ENCODE peak calls at places on chromosomes 13 and 19, in nine cellular contexts. K is mesendoderm; S is neural progenitor cell; N is fibroblast of lung; Z is brain microvascular endothelial cell; H is kidney epithelial cell; V is adrenal gland; F is CD8-positive, alpha-beta memory T cell; Y is stomach. B is an unnamed sample. For H3K27me3, the result is how much of the 10 kb centered on the place peaks cover.

GRCh38 chr19:40613669-40614594 is 12.8 kb downstream of the LTBP4 start:
- DNase-seq in N (peak), Y (peak), S (peak), K (peak), V (peak), Z (peak), F (peak), H (no peak), B (peak)

GRCh38 chr19:21483589-21484170 is 21.7 kb upstream of the ZNF429 start:
- DNase-seq in F (peak), Y (peak), N (peak), K (peak), V (peak), H (no peak), Z (no peak), S (peak), B (peak)

GRCh38 chr19:15671237-15671636 is 1.6 kb upstream of the CYP4F12 start:
- DNase-seq in Y (no peak), N (no peak), Z (no peak), F (no peak), H (no peak), V (no peak), K (no peak), S (no peak), B (no peak)

GRCh38 chr19:45404557-45405434 is at the start of gene PPP1R13L:
- DNase-seq in F (peak), K (peak), H (peak), V (peak), Y (peak), N (peak), Z (peak), S (peak), B (peak)

GRCh38 chr19:16429066-16429758 is 42.6 kb downstream of the EPS15L1 start:
- DNase-seq in F (no peak), Y (peak), K (no peak), V (peak), Z (no peak), N (no peak), H (no peak), S (no peak), B (no peak)

GRCh38 chr13:100523437-100523836 is 65.2 kb downstream of the GGACT start:
- DNase-seq in H (no peak), Y (no peak), N (no peak), V (no peak), K (no peak), F (no peak), S (no peak), Z (no peak), B (no peak)

GRCh38 chr19:3687774-3688706 is 12.2 kb downstream of the PIP5K1C start:
- DNase-seq in Y (peak), K (peak), F (peak), S (peak), N (no peak), V (peak), Z (no peak), H (no peak), B (peak)

GRCh38 chr19:1866693-1867358 is 3.4 kb upstream of the KLF16 start:
- DNase-seq in Z (no peak), N (no peak), V (no peak), F (no peak), K (no peak), S (no peak), H (no peak), Y (no peak), B (no peak)

GRCh38 chr19:39167461-39168257 is 29.1 kb upstream of the NCCRP1 start:
- DNase-seq in F (no peak), S (no peak), K (peak), V (no peak), H (no peak), N (no peak), Z (no peak), Y (peak), B (peak)

GRCh38 chr13:112713517-112714253 is 23.8 kb downstream of the ATP11A start:
- DNase-seq in Y (no peak), S (no peak), H (no peak), K (no peak), Z (no peak), N (no peak), V (no peak), F (no peak), B (peak)

GRCh38 chr19:20244356-20244755 is 77.3 kb downstream of the ZNF486 start:
- DNase-seq in Z (no peak), S (no peak), H (no peak), F (peak), N (no peak), K (no peak), Y (no peak), V (no peak), B (no peak)

GRCh38 chr13:40933508-40933907 is 85.6 kb downstream of the ELF1 start:
- DNase-seq in K (no peak), Y (no peak), S (no peak), F (no peak), Z (no peak), H (no peak), V (no peak), N (no peak), B (no peak)

GRCh38 chr19:16025108-16026101 is 50.9 kb upstream of the TPM4 start:
- DNase-seq in F (no peak), N (peak), K (peak), Y (peak), Z (peak), V (peak), H (peak), S (peak), B (peak)

GRCh38 chr19:14073925-14074838 is 1.6 kb downstream of the MISP3 start:
- DNase-seq in Y (peak), V (peak), H (no peak), S (no peak), N (no peak), F (no peak), Z (no peak), K (no peak), B (peak)

GRCh38 chr13:27228131-27228530 is 23.2 kb upstream of the RPL21 start:
- DNase-seq in N (no peak), F (no peak), Y (no peak), V (no peak), Z (no peak), S (no peak), H (no peak), K (no peak), B (no peak)

GRCh38 chr13:37652596-37652995 is 54.0 kb upstream of the POSTN start:
- DNase-seq in F (no peak), K (no peak), V (no peak), Y (no peak), N (no peak), S (no peak), H (no peak), Z (no peak), B (no peak)

GRCh38 chr19:35585844-35586243 is at the start of gene PMIS2:
- DNase-seq in Z (no peak), F (no peak), H (no peak), S (peak), V (peak), K (no peak), N (no peak), Y (no peak), B (peak)

GRCh38 chr19:35582760-35583159 is 3.2 kb upstream of the PMIS2 start:
- DNase-seq in Z (no peak), V (no peak), F (no peak), Y (no peak), S (no peak), N (no peak), H (no peak), K (no peak), B (no peak)

GRCh38 chr19:35590875-35591274 is 4.9 kb downstream of the PMIS2 start:
- DNase-seq in F (no peak), N (no peak), V (no peak), Z (no peak), H (no peak), S (no peak), Y (no peak), K (no peak), B (no peak)

GRCh38 chr19:35592226-35592625 is 6.3 kb downstream of the PMIS2 start:
- DNase-seq in F (no peak), V (peak), Y (peak), K (peak), S (peak), Z (no peak), N (peak), H (no peak), B (peak)

GRCh38 chr19:35587326-35587725 is 1.4 kb downstream of the PMIS2 start:
- DNase-seq in F (no peak), S (no peak), N (no peak), K (no peak), Y (no peak), Z (peak), V (no peak), H (no peak), B (no peak)
- H3K27me3 ChIP-seq in F (under half), S (under half), N (under half), K (under half), Y (under half), Z (under half), V (under half), H (under half), B (under half)

DNA sequence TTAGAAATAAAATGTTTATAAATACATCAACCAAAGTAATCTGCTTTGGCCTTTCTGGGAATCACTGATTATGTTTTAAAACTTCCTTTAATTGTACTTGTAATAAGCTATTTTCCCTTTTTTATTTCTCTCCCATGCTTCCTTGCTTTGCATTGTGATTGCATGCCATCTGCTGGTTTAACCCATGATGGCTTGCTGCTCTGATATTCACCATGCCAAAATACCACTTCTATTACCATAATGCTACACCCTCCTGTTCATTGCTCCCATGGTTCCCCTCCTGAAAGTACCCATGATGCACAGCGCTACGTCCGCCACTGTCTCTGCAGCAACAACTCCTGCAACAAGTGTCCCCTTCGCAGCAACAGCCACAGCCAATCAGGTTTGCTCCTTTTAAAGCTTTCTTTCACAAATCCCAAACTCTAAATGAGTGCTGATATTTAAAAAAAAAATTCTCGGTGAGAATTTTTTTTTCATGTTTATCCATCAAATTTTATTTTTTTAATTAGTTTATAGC is 67.7 kb upstream of the RAP2A start:
- DNase-seq in N (peak), S (no peak), K (no peak), V (no peak), Y (no peak), H (no peak), Z (no peak), F (no peak), B (no peak)
- H3K4me3 ChIP-seq in N (no peak), S (no peak), K (no peak), V (no peak), Y (no peak), H (no peak), Z (no peak), F (no peak), B (no peak)

GRCh38 chr19:34666200-34666957 is 10.6 kb downstream of the SCGB2B2 start:
- DNase-seq in V (no peak), F (no peak), N (no peak), Y (no peak), Z (no peak), K (no peak), S (no peak), H (no peak), B (peak)

GRCh38 chr19:34671972-34672371 is 5.0 kb downstream of the SCGB2B2 start:
- DNase-seq in S (no peak), Z (no peak), K (no peak), N (no peak), H (no peak), Y (no peak), F (no peak), V (no peak), B (no peak)

GRCh38 chr19:34667349-34668076 is 9.4 kb downstream of the SCGB2B2 start:
- DNase-seq in V (peak), Z (no peak), F (no peak), H (no peak), S (no peak), N (peak), Y (no peak), K (no peak), B (peak)

GRCh38 chr19:34666958-34667265 is 10.0 kb downstream of the SCGB2B2 start:
- DNase-seq in N (no peak), Z (no peak), Y (no peak), K (no peak), F (no peak), H (no peak), V (no peak), S (no peak), B (no peak)

GRCh38 chr19:34669305-34669704 is 7.7 kb downstream of the SCGB2B2 start:
- DNase-seq in S (no peak), V (no peak), Y (peak), H (no peak), K (no peak), F (no peak), Z (no peak), N (no peak), B (no peak)
- H3K27me3 ChIP-seq in S (under half), V (under half), Y (under half), H (under half), K (under half), F (under half), Z (under half), N (under half), B (under half)

DNA sequence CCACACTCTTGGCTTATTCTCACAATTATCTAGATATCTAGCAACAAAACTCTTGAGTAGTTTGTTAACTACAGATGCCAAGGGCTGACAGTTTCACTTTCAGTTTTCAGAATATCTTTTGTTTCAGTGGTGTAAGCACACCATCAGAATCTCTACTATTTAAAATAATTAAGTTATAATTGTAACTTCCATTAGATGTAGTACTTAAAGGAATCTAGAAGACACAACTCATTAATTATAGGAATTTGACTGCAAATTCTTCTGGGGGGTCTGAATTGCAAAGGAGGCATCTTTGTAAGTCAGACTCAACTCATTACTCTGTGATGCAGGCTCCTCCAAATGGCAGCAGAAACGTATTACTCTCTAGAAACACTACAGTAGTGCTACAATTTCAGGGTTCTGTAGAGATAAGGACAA is 44.9 kb upstream of the USPL1 start:
- DNase-seq in H (no peak), F (no peak), N (peak), K (peak), S (no peak), Y (no peak), Z (peak), V (no peak), B (peak)
- H3K4me3 ChIP-seq in H (peak), F (peak), N (peak), K (no peak), S (no peak), Y (peak), Z (peak), V (peak), B (no peak)

DNA sequence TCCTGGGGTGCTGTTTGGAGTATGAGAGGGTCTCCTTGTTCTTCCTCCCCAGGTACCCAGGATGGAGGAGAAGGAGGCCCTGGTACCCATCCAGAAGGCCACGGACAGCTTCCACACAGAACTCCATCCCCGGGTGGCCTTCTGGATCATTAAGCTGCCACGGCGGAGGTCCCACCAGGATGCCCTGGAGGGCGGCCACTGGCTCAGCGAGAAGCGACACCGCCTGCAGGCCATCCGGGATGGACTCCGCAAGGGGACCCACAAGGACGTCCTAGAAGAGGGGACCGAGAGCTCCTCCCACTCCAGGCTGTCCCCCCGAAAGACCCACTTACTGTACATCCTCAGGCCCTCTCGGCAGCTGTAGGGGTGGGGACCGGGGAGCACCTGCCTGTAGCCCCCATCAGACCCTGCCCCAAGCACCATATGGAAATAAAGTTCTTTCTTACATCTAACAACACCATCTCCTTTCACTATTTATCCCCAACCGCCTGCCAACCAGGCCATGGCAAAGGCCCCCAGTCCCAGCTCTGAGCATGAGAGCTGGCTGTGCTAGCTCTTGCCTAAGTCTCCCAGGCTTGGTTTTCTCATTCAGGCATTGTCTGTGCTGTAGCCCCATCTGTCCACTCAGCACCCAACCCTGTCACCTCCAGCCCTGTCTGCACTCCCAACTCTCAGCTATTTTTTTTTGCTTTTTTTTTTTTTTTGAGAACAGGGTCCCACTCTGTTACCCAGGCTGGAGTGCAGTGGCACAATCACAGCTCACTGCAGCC is 11.2 kb downstream of the DKKL1 start:
- DNase-seq in S (no peak), F (no peak), V (no peak), K (no peak), H (no peak), N (no peak), Y (no peak), Z (no peak), B (peak)
- H3K27me3 ChIP-seq in S (under half), F (under half), V (under half), K (under half), H (under half), N (under half), Y (under half), Z (under half), B (under half)

DNA sequence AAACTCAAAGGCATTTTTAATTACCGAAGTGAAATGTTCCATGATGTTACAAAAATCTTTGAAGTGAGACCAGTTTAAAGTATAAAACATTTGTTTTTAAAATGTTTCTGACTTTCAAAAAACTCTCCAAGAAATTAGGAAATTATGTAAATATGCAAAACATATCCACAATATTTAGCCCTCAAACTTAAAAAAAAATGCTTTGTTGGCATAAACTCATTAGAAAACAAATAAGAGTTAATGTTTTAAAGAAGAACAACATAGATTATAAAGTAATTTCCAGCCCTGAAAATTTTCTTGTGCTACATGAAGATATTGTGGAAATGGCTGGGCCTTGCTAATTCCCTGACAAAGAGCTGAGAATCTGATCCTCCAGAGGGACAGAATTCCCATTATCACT is 199.7 kb upstream of the STARD13 start:
- DNase-seq in S (no peak), H (no peak), N (no peak), V (no peak), Z (no peak), Y (no peak), K (no peak), F (no peak), B (no peak)
- H3K4me3 ChIP-seq in S (no peak), H (no peak), N (no peak), V (no peak), Z (no peak), Y (no peak), K (no peak), F (no peak), B (no peak)

GRCh38 chr19:7983286-7983950 is 22.0 kb downstream of the ELAVL1 start:
- DNase-seq in H (no peak), Y (no peak), Z (no peak), S (no peak), K (no peak), F (no peak), N (no peak), V (no peak), B (no peak)
- H3K27me3 ChIP-seq in H (under half), Y (under half), Z (under half), S (under half), K (under half), F (under half), N (under half), V (under half), B (under half)